ENCODE peak calls at places on chromosomes 16 and 17, in seven cellular contexts. U is NCI-H2029, O is NCI-H1105, Y is endothelial cell, T is epithelial cell of prostate, M is NCI-H1930, Z is activated T-cell treated with anti-CD3 and anti-CD28 coated beads for 4 hours. G is an unnamed sample.

GRCh38 chr17:3712811-3713463 is 10.8 kb upstream of the HASPIN start:
- DNase-seq in U (no peak), O (no peak), Y (no peak), T (no peak), M (no peak), Z (no peak), G (peak; percentile 24)

GRCh38 chr17:48547839-48548686 is 3.2 kb upstream of the HOXB2 start:
- DNase-seq in U (peak; percentile 64), O (peak; percentile 68), Y (no peak), T (no peak), M (peak; percentile 46), Z (no peak), G (peak; percentile 42)

GRCh38 chr16:85485379-85485778 is 127.7 kb upstream of the GSE1 start:
- DNase-seq in U (no peak), O (no peak), Y (no peak), T (no peak), M (no peak), Z (no peak), G (no peak)

GRCh38 chr16:62700456-62701280 is 664.4 kb upstream of the CDH8 start:
- DNase-seq in U (no peak), O (no peak), Y (no peak), T (no peak), M (no peak), Z (no peak), G (no peak)

GRCh38 chr17:30380106-30380420 is 1.3 kb downstream of the CPD start:
- DNase-seq in U (no peak), O (no peak), Y (no peak), T (no peak), M (no peak), Z (no peak), G (no peak)

GRCh38 chr17:33028061-33028460 is 36.4 kb downstream of the SPACA3 start:
- DNase-seq in U (no peak), O (no peak), Y (no peak), T (no peak), M (no peak), Z (no peak), G (no peak)

GRCh38 chr16:57039148-57039812 is 49.9 kb downstream of the NLRC5 start:
- DNase-seq in U (no peak), O (no peak), Y (no peak), T (no peak), M (no peak), Z (no peak), G (peak; percentile 50)

GRCh38 chr16:86483-86952 is 8.5 kb downstream of the MPG start:
- DNase-seq in U (no peak), O (no peak), Y (no peak), T (no peak), M (no peak), Z (no peak), G (no peak)

G was measured in activated naive CD8-positive, alpha-beta T cell treated with anti-CD3 and anti-CD28 coated beads for 36 hours.